ENCODE peak calls at places on chromosomes 13 and 19, in eight cellular contexts. U is stimulated activated CD4-positive, alpha-beta T cell treated with anti-CD3 and anti-CD28 coated beads, Interleukin-12 subunit alpha, Interleukin-12 subunit beta, amount 100 ng/mL, for 48 hours; H is T-helper 2 cell; C is hepatocyte; O is AG10803; Q is NCI-H1436; S is heart right ventricle; A is GM04503. M is an unnamed sample.

GRCh38 chr19:49580264-49581006 is at the start of gene NOSIP:
- DNase-seq in U (peak; percentile 94), H (peak; percentile 91), C (peak; percentile 98), O (peak; percentile 96), Q (peak; percentile 99), S (peak; percentile 93), A (peak; percentile 77), M (peak; percentile 96)

GRCh38 chr13:53411443-53411842 is 382.8 kb downstream of the OLFM4 start:
- DNase-seq in U (no peak), H (no peak), C (no peak), O (no peak), Q (peak; percentile 12), S (no peak), A (no peak), M (no peak)

GRCh38 chr19:51691122-51692064 is 1.7 kb upstream of the SPACA6 start:
- DNase-seq in U (no peak), H (no peak), C (peak; percentile 35), O (peak; percentile 67), Q (no peak), S (no peak), A (no peak), M (no peak)

GRCh38 chr19:48501961-48502719 is 9.5 kb downstream of the LMTK3 start:
- DNase-seq in U (peak; percentile 70), H (peak; percentile 66), C (peak; percentile 97), O (no peak), Q (peak; percentile 100), S (no peak), A (no peak), M (peak; percentile 90)

GRCh38 chr19:43464089-43464775 is 1.2 kb downstream of the LYPD3 start:
- DNase-seq in U (no peak), H (no peak), C (peak; percentile 83), O (no peak), Q (peak; percentile 43), S (peak; percentile 80), A (no peak), M (peak; percentile 50)

GRCh38 chr13:63631006-63631405 is 2215.4 kb upstream of the PCDH20 start:
- DNase-seq in U (no peak), H (no peak), C (no peak), O (no peak), Q (no peak), S (no peak), A (no peak), M (no peak)

GRCh38 chr13:90696656-90697055 is 650.8 kb upstream of the MIR17HG start:
- DNase-seq in U (no peak), H (no peak), C (no peak), O (no peak), Q (no peak), S (no peak), A (no peak), M (no peak)

GRCh38 chr19:676343-677105 is at the start of gene FSTL3:
- DNase-seq in U (no peak), H (no peak), C (peak; percentile 77), O (no peak), Q (no peak), S (peak; percentile 60), A (no peak), M (no peak)

GRCh38 chr19:47726467-47726866 is 13.2 kb downstream of the EHD2 start:
- DNase-seq in U (no peak), H (no peak), C (no peak), O (peak; percentile 86), Q (no peak), S (no peak), A (no peak), M (no peak)

GRCh38 chr19:5484398-5485285 is 29.4 kb downstream of the ZNRF4 start:
- DNase-seq in U (no peak), H (no peak), C (peak; percentile 41), O (no peak), Q (peak; percentile 76), S (no peak), A (no peak), M (no peak)

GRCh38 chr19:18683955-18684641 is 618 bp downstream of the CRTC1 start:
- DNase-seq in U (no peak), H (peak; percentile 4), C (no peak), O (no peak), Q (no peak), S (no peak), A (no peak), M (no peak)

M was measured in NCI-H1930.